ENCODE peak calls at places on chromosome 17, in nine cellular contexts. R is heart right ventricle, O is ovary, Z is prostate gland, D is B cell, W is cardiac muscle cell, L is keratinocyte, N is GM06990, U is GM13976. X is an unnamed sample.

GRCh38 chr17:79081571-79082276 is 7.1 kb downstream of the ENGASE start:
- DNase-seq in N (no peak), R (no peak), O (no peak), W (no peak), U (no peak), Z (no peak), D (peak; percentile 22), L (no peak), X (no peak)

GRCh38 chr17:64466019-64466735 is 17.3 kb downstream of the MILR1 start:
- DNase-seq in N (no peak), Z (no peak), D (no peak), O (no peak), W (no peak), U (no peak), R (no peak), L (no peak), X (no peak)

GRCh38 chr17:56358651-56359050 is 205.4 kb downstream of the ANKFN1 start:
- DNase-seq in W (no peak), L (peak; percentile 30), N (no peak), U (no peak), D (no peak), R (no peak), O (no peak), Z (no peak), X (no peak)

GRCh38 chr17:75773121-75773807 is 8.3 kb upstream of the GALK1 start:
- DNase-seq in U (no peak), R (no peak), Z (no peak), O (peak; percentile 45), W (no peak), N (no peak), L (no peak), D (no peak), X (no peak)

GRCh38 chr17:43018008-43018853 is 4.0 kb downstream of the VAT1 start:
- DNase-seq in W (no peak), L (no peak), U (peak; percentile 40), D (no peak), O (no peak), Z (no peak), N (no peak), R (no peak), X (peak; percentile 2)

GRCh38 chr17:2881295-2881694 is 85.1 kb downstream of the RAP1GAP2 start:
- DNase-seq in W (no peak), O (no peak), D (no peak), Z (no peak), N (no peak), L (no peak), U (no peak), R (no peak), X (no peak)

GRCh38 chr17:40857535-40857934 is 9.5 kb downstream of the KRT12 start:
- DNase-seq in N (no peak), D (no peak), U (no peak), L (no peak), Z (no peak), O (no peak), W (peak; percentile 21), R (no peak), X (no peak)

GRCh38 chr17:6639651-6640535 is 618 bp downstream of the KIAA0753 start:
- DNase-seq in O (peak; percentile 61), W (peak; percentile 59), U (no peak), N (no peak), R (peak; percentile 21), Z (no peak), L (no peak), D (peak; percentile 50), X (peak; percentile 33)

GRCh38 chr17:4536259-4536741 is 18.9 kb downstream of the MYBBP1A start:
- DNase-seq in L (no peak), D (peak; percentile 48), R (no peak), N (peak; percentile 28), Z (no peak), W (peak; percentile 49), O (peak; percentile 42), U (no peak), X (no peak)

GRCh38 chr17:7588553-7589203 is 1.2 kb downstream of the SOX15 start:
- DNase-seq in R (no peak), U (no peak), W (no peak), D (peak; percentile 51), L (no peak), Z (no peak), N (no peak), O (no peak), X (peak; percentile 42)

GRCh38 chr17:47949197-47949759 is 7.9 kb downstream of the PNPO start:
- DNase-seq in D (peak; percentile 74), R (peak; percentile 92), Z (peak; percentile 89), N (peak; percentile 80), U (peak; percentile 81), L (no peak), W (peak; percentile 95), O (peak; percentile 95), X (peak; percentile 76)

GRCh38 chr17:38604479-38605229 is 1.1 kb downstream of the SRCIN1 start:
- DNase-seq in R (no peak), D (peak; percentile 62), O (peak; percentile 33), Z (no peak), L (no peak), U (peak; percentile 75), W (no peak), N (peak; percentile 42), X (peak; percentile 70)

GRCh38 chr17:38663125-38663751 is 11.5 kb downstream of the EPOP start:
- DNase-seq in N (peak; percentile 50), D (peak; percentile 43), O (no peak), W (peak; percentile 52), R (peak; percentile 45), Z (no peak), L (no peak), U (peak; percentile 83), X (peak; percentile 77)

GRCh38 chr17:17724991-17725852 is 44.0 kb downstream of the RAI1 start:
- DNase-seq in U (peak; percentile 58), N (no peak), D (peak; percentile 64), O (no peak), R (no peak), W (no peak), L (no peak), Z (no peak), X (peak; percentile 71)

GRCh38 chr17:29588561-29589411 is 662 bp downstream of the GIT1 start:
- DNase-seq in O (peak; percentile 60), U (no peak), R (peak; percentile 44), L (no peak), W (peak; percentile 35), N (peak; percentile 59), D (peak; percentile 58), Z (no peak), X (peak; percentile 44)

GRCh38 chr17:17494499-17495447 is 1.4 kb downstream of the RASD1 start:
- DNase-seq in O (peak; percentile 57), L (no peak), R (peak; percentile 64), D (no peak), W (peak; percentile 52), U (no peak), Z (peak; percentile 62), N (no peak), X (no peak)

GRCh38 chr17:17545984-17546383 is 45.5 kb downstream of the PEMT start:
- DNase-seq in W (no peak), L (no peak), R (peak; percentile 7), Z (no peak), U (no peak), O (no peak), D (no peak), N (no peak), X (no peak)

GRCh38 chr17:76878568-76878967 is 10.4 kb downstream of the MGAT5B start:
- DNase-seq in Z (no peak), D (no peak), W (no peak), U (no peak), R (no peak), N (no peak), O (no peak), L (no peak), X (no peak)
- TF ChIP-seq CTCF in Z (no peak), D (no peak), W (no peak), U (no peak), R (no peak), N (no peak), O (no peak), L (no peak), X (no peak)

DNA sequence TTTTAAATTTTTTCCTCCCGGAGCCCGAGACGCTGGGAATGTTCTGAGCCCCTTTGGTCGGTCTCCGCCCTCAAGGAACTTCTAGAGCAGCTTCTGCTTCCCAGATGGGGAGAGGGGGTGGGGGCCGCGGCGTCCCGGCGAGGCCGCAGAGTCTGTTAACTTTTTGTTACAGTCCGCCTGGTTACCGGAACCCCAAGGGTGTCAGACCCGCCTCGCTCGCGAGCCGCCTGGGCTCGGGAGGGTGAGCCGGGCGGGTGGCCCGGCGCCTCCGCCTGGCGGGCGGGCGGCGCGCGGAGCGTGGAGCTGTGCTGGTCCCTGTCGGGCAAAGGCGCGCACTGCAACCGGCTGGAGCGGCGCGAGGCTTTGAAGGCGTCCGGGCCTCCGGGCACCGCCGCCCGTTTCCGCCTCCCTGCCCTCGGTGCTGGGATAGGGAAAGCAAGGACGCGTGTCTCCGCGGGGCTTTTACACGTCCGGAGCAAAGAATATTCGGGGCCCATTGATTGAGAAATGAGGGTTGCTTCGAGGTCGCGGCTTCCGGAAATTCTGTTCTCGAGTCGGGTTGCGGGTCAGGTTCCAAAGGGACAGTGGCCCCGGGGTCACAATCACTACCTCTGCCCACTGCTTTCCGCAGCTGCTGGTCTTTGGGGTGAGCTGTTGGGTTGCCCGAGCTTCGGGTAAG is 1.7 kb downstream of the HS3ST3B1 start:
- DNase-seq in O (peak; percentile 88), U (peak; percentile 88), D (peak; percentile 94), R (peak; percentile 89), W (peak; percentile 92), N (peak; percentile 74), L (no peak), Z (peak; percentile 75), X (peak; percentile 89)
- TF ChIP-seq CTCF in O (peak; percentile 96), U (peak; percentile 95), D (peak; percentile 95), R (peak; percentile 94), W (peak; percentile 73), N (peak; percentile 65), L (peak; percentile 79), Z (peak; percentile 98), X (peak; percentile 86)

GRCh38 chr17:74646231-74646630 is 22.7 kb upstream of the CD300E start:
- DNase-seq in N (no peak), U (peak; percentile 72), Z (no peak), D (peak; percentile 38), O (no peak), R (no peak), W (peak; percentile 39), L (no peak), X (peak; percentile 66)
- TF ChIP-seq CTCF in N (peak; percentile 53), U (peak; percentile 35), Z (no peak), D (peak; percentile 56), O (no peak), R (no peak), W (peak; percentile 50), L (peak; percentile 54), X (peak; percentile 61)

GRCh38 chr17:57516290-57517215 is 228.5 kb downstream of the CCDC182 start:
- DNase-seq in D (no peak), O (no peak), L (no peak), U (no peak), N (no peak), Z (no peak), R (no peak), W (no peak), X (no peak)

GRCh38 chr17:57517216-57517518 is 227.9 kb downstream of the CCDC182 start:
- DNase-seq in R (no peak), D (no peak), U (no peak), N (no peak), W (no peak), O (no peak), L (no peak), Z (no peak), X (no peak)

GRCh38 chr17:57517519-57518342 is 227.4 kb downstream of the CCDC182 start:
- DNase-seq in O (no peak), W (no peak), L (no peak), N (no peak), Z (no peak), R (no peak), U (no peak), D (no peak), X (no peak)

GRCh38 chr17:57514614-57515013 is 230.5 kb downstream of the CCDC182 start:
- DNase-seq in D (no peak), W (no peak), L (no peak), U (no peak), O (no peak), N (no peak), Z (no peak), R (no peak), X (no peak)

GRCh38 chr17:57515662-57516211 is 229.4 kb downstream of the CCDC182 start:
- DNase-seq in D (no peak), W (no peak), U (no peak), O (no peak), N (no peak), L (no peak), R (no peak), Z (no peak), X (no peak)
- TF ChIP-seq CTCF in D (peak; percentile 29), W (peak; percentile 2), U (no peak), O (no peak), N (no peak), L (no peak), R (no peak), Z (no peak), X (no peak)

X was measured in GM13977.